ENCODE peak calls at places on chromosomes 1 and 21, in seven cellular contexts. One of them, this sample, is unnamed.

GRCh38 chr1:77416692-77417450 is 135.1 kb downstream of the AK5 start:
- DNase-seq in PC-3: peak; percentile 68
- DNase-seq in left ventricle myocardium inferior: no peak
- DNase-seq in K562: peak; percentile 15
- DNase-seq in endothelial cell of umbilical vein: peak; percentile 32
- DNase-seq in testis: no peak
- DNase-seq in transverse colon: no peak
- DNase-seq in this sample: no peak

GRCh38 chr1:170377896-170378634 is 153.9 kb upstream of the GORAB start:
- DNase-seq in PC-3: no peak
- DNase-seq in left ventricle myocardium inferior: no peak
- DNase-seq in K562: no peak
- DNase-seq in endothelial cell of umbilical vein: peak; percentile 1
- DNase-seq in testis: no peak
- DNase-seq in transverse colon: no peak
- DNase-seq in this sample: no peak

GRCh38 chr21:32403201-32403701 is 9.3 kb upstream of the EVA1C start:
- DNase-seq in PC-3: peak; percentile 88
- DNase-seq in left ventricle myocardium inferior: peak; percentile 50
- DNase-seq in K562: peak; percentile 81
- DNase-seq in endothelial cell of umbilical vein: peak; percentile 86
- DNase-seq in testis: peak; percentile 81
- DNase-seq in transverse colon: peak; percentile 59
- DNase-seq in this sample: no peak

GRCh38 chr1:232813757-232814156 is 8.5 kb downstream of the MAP10 start:
- DNase-seq in PC-3: no peak
- DNase-seq in left ventricle myocardium inferior: no peak
- DNase-seq in K562: no peak
- DNase-seq in endothelial cell of umbilical vein: no peak
- DNase-seq in testis: no peak
- DNase-seq in transverse colon: no peak
- DNase-seq in this sample: no peak

GRCh38 chr21:33608559-33608958 is 20.1 kb upstream of the DONSON start:
- DNase-seq in PC-3: no peak
- DNase-seq in left ventricle myocardium inferior: no peak
- DNase-seq in K562: no peak
- DNase-seq in endothelial cell of umbilical vein: peak; percentile 75
- DNase-seq in testis: no peak
- DNase-seq in transverse colon: no peak
- DNase-seq in this sample: no peak

GRCh38 chr1:983736-984475 is 2.0 kb upstream of the PERM1 start:
- DNase-seq in PC-3: peak; percentile 59
- DNase-seq in left ventricle myocardium inferior: peak; percentile 55
- DNase-seq in K562: peak; percentile 87
- DNase-seq in endothelial cell of umbilical vein: no peak
- DNase-seq in testis: peak; percentile 61
- DNase-seq in transverse colon: peak; percentile 51
- DNase-seq in this sample: no peak

GRCh38 chr1:118290571-118290970 is 105.5 kb upstream of the SPAG17 start:
- DNase-seq in PC-3: no peak
- DNase-seq in left ventricle myocardium inferior: no peak
- DNase-seq in K562: no peak
- DNase-seq in endothelial cell of umbilical vein: no peak
- DNase-seq in testis: no peak
- DNase-seq in transverse colon: no peak
- DNase-seq in this sample: no peak

GRCh38 chr1:87981386-87981785 is 652.7 kb downstream of the LMO4 start:
- DNase-seq in PC-3: no peak
- DNase-seq in left ventricle myocardium inferior: no peak
- DNase-seq in K562: no peak
- DNase-seq in endothelial cell of umbilical vein: no peak
- DNase-seq in testis: no peak
- DNase-seq in transverse colon: no peak
- DNase-seq in this sample: no peak

GRCh38 chr1:188670837-188671236 is 1806.8 kb downstream of the BRINP3 start:
- DNase-seq in PC-3: peak; percentile 80
- DNase-seq in left ventricle myocardium inferior: no peak
- DNase-seq in K562: no peak
- DNase-seq in endothelial cell of umbilical vein: peak; percentile 50
- DNase-seq in testis: no peak
- DNase-seq in transverse colon: no peak
- DNase-seq in this sample: no peak

GRCh38 chr1:6180215-6180577 is at the start of gene CHD5:
- DNase-seq in PC-3: peak; percentile 40
- DNase-seq in left ventricle myocardium inferior: no peak
- DNase-seq in K562: no peak
- DNase-seq in endothelial cell of umbilical vein: no peak
- DNase-seq in testis: peak; percentile 61
- DNase-seq in transverse colon: no peak
- DNase-seq in this sample: no peak

GRCh38 chr21:15687208-15687607 is 42.6 kb upstream of the USP25 start:
- DNase-seq in PC-3: peak; percentile 32
- DNase-seq in left ventricle myocardium inferior: no peak
- DNase-seq in K562: no peak
- DNase-seq in endothelial cell of umbilical vein: no peak
- DNase-seq in testis: no peak
- DNase-seq in transverse colon: no peak
- DNase-seq in this sample: no peak

GRCh38 chr1:245079021-245079609 is 75.7 kb upstream of the KIF26B start:
- DNase-seq in PC-3: peak; percentile 82
- DNase-seq in left ventricle myocardium inferior: no peak
- DNase-seq in K562: no peak
- DNase-seq in endothelial cell of umbilical vein: peak; percentile 80
- DNase-seq in testis: no peak
- DNase-seq in transverse colon: no peak
- DNase-seq in this sample: no peak

GRCh38 chr21:23725576-23725975 is 1881.7 kb downstream of the MRPL39 start:
- DNase-seq in PC-3: peak; percentile 18
- DNase-seq in left ventricle myocardium inferior: no peak
- DNase-seq in K562: peak; percentile 9
- DNase-seq in endothelial cell of umbilical vein: no peak
- DNase-seq in testis: no peak
- DNase-seq in transverse colon: no peak
- DNase-seq in this sample: no peak

GRCh38 chr1:81889166-81889565 is 88.4 kb downstream of the ADGRL2 start:
- DNase-seq in PC-3: no peak
- DNase-seq in left ventricle myocardium inferior: no peak
- DNase-seq in K562: no peak
- DNase-seq in endothelial cell of umbilical vein: no peak
- DNase-seq in testis: no peak
- DNase-seq in transverse colon: no peak
- DNase-seq in this sample: no peak

GRCh38 chr1:61887076-61887867 is 145.0 kb downstream of the PATJ start:
- DNase-seq in PC-3: no peak
- DNase-seq in left ventricle myocardium inferior: no peak
- DNase-seq in K562: no peak
- DNase-seq in endothelial cell of umbilical vein: no peak
- DNase-seq in testis: no peak
- DNase-seq in transverse colon: no peak
- DNase-seq in this sample: no peak

GRCh38 chr1:107682467-107682866 is 282.5 kb downstream of the VAV3 start:
- DNase-seq in PC-3: peak; percentile 93
- DNase-seq in left ventricle myocardium inferior: no peak
- DNase-seq in K562: no peak
- DNase-seq in endothelial cell of umbilical vein: no peak
- DNase-seq in testis: no peak
- DNase-seq in transverse colon: no peak
- DNase-seq in this sample: no peak

GRCh38 chr1:206145771-206146290 is 28.6 kb upstream of the AVPR1B start:
- DNase-seq in PC-3: no peak
- DNase-seq in left ventricle myocardium inferior: no peak
- DNase-seq in K562: no peak
- DNase-seq in endothelial cell of umbilical vein: no peak
- DNase-seq in testis: no peak
- DNase-seq in transverse colon: no peak
- DNase-seq in this sample: no peak
- TF ChIP-seq CTCF in PC-3: no peak
- TF ChIP-seq CTCF in left ventricle myocardium inferior: no peak
- TF ChIP-seq CTCF in K562: no peak
- TF ChIP-seq CTCF in endothelial cell of umbilical vein: no peak
- TF ChIP-seq CTCF in testis: no peak
- TF ChIP-seq CTCF in transverse colon: no peak
- TF ChIP-seq CTCF in this sample: no peak

DNA sequence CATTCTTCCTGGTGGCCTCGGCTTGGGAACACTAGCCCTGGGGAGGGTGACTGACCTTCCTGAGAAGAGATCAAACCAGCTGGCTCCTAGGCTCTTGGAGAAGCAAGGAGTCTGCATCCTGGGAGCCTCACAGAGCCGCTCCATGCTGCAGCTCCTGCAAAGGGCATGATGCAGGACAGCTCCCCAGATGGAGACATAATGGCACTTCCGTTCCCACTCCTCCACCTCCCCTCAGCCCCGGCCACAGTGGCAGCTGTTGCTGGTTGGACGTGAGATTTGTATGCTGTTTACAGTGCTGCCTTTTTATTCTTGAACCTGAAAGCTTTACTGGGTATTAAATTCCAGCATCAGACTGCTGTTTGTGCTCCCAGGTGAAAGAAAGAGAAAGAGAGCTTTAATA is 83.7 kb upstream of the CTTNBP2NL start:
- DNase-seq in PC-3: no peak
- DNase-seq in left ventricle myocardium inferior: no peak
- DNase-seq in K562: no peak
- DNase-seq in endothelial cell of umbilical vein: no peak
- DNase-seq in testis: no peak
- DNase-seq in transverse colon: no peak
- DNase-seq in this sample: no peak
- H3K27me3 ChIP-seq in PC-3: peaks cover 94% of the 10 kb centered on the region
- H3K27me3 ChIP-seq in left ventricle myocardium inferior: peaks cover 43% of the 10 kb centered on the region
- H3K27me3 ChIP-seq in K562: peaks cover 5% of the 10 kb centered on the region
- H3K27me3 ChIP-seq in endothelial cell of umbilical vein: peaks cover 3% of the 10 kb centered on the region
- H3K27me3 ChIP-seq in testis: no peaks in the 10 kb centered on the region
- H3K27me3 ChIP-seq in transverse colon: no peaks in the 10 kb centered on the region
- H3K27me3 ChIP-seq in this sample: no peaks in the 10 kb centered on the region

DNA sequence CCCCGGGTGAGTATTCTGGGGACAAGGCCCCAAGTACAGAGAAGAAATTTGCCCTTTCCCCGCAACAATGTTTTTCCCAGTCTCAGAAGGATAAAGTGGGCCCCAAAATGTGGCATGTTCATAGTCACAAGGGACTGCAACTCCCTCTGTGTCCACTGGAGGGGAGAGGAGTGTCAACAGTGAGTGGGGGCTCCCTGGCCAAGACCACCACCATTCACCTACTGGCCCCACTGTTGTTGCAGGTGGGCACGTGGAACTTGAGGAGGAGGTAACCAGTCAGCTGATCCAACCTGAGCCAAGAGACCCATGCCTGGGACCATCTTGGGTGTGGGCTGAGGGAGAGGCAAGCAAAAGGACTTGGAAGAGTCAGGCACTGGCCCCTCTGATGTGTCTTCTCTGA is 761 bp downstream of the NUDT17 start:
- DNase-seq in PC-3: peak; percentile 41
- DNase-seq in left ventricle myocardium inferior: no peak
- DNase-seq in K562: peak; percentile 74
- DNase-seq in endothelial cell of umbilical vein: peak; percentile 46
- DNase-seq in testis: no peak
- DNase-seq in transverse colon: no peak
- DNase-seq in this sample: no peak
- H3K36me3 ChIP-seq in PC-3: peaks cover 37% of the 10 kb centered on the region
- H3K36me3 ChIP-seq in left ventricle myocardium inferior: peaks cover 49% of the 10 kb centered on the region
- H3K36me3 ChIP-seq in K562: peaks cover 54% of the 10 kb centered on the region
- H3K36me3 ChIP-seq in endothelial cell of umbilical vein: peaks cover 18% of the 10 kb centered on the region
- H3K36me3 ChIP-seq in testis: no peaks in the 10 kb centered on the region
- H3K36me3 ChIP-seq in transverse colon: no peaks in the 10 kb centered on the region
- H3K36me3 ChIP-seq in this sample: peaks cover 52% of the 10 kb centered on the region

DNA sequence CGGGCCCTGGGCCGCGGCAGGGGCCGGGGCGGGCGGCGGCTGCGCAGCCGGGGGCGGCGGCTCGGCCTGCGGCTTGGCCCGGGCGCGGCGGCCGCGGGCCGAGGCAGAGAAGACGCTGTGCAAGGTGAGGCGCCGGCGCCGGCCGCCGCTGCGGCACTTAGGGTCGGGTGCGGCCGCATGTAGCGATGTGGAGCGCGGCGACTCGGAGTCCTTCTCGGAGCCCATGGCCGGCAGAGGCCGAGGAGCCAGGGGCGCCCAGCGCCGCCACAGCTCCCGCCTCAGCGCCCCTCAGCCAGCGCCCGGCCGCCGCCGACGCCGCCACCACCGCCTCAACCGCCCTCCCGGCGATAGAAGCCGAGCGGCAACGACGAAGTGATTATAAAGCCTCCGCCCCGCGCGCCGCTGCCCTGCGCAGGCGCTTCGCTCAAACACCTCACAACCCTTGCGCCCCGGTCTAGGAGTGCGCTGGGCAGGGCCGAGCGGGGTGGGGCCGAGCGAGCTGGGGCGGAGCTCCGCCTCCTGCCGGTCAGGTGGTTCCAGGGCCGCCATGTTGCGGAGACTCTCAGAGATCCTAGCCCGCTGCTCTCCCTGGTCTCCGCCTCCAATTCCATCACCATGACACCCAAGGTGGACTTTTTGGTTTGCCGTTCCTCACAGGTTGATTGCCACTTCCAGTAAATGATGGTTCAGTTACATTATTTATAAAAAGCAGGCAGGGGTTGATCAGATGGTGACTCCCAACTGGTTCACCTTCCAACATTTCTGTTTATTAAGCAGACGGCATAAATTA is at the start of gene RNF19B:
- DNase-seq in PC-3: peak; percentile 95
- DNase-seq in left ventricle myocardium inferior: peak; percentile 96
- DNase-seq in K562: peak; percentile 99
- DNase-seq in endothelial cell of umbilical vein: peak; percentile 95
- DNase-seq in testis: peak; percentile 96
- DNase-seq in transverse colon: peak; percentile 97
- DNase-seq in this sample: peak; percentile 94
- TF ChIP-seq CTCF in PC-3: no peak
- TF ChIP-seq CTCF in left ventricle myocardium inferior: peak; percentile 30
- TF ChIP-seq CTCF in K562: no peak
- TF ChIP-seq CTCF in endothelial cell of umbilical vein: no peak
- TF ChIP-seq CTCF in testis: peak; percentile 12
- TF ChIP-seq CTCF in transverse colon: peak; percentile 9
- TF ChIP-seq CTCF in this sample: no peak

GRCh38 chr21:45031231-45032191 is 42.9 kb upstream of the ADARB1 start:
- DNase-seq in PC-3: no peak
- DNase-seq in left ventricle myocardium inferior: no peak
- DNase-seq in K562: no peak
- DNase-seq in endothelial cell of umbilical vein: no peak
- DNase-seq in testis: no peak
- DNase-seq in transverse colon: no peak
- DNase-seq in this sample: no peak
- H3K27me3 ChIP-seq in PC-3: no peaks in the 10 kb centered on the region
- H3K27me3 ChIP-seq in left ventricle myocardium inferior: no peaks in the 10 kb centered on the region
- H3K27me3 ChIP-seq in K562: peaks cover 62% of the 10 kb centered on the region
- H3K27me3 ChIP-seq in endothelial cell of umbilical vein: no peaks in the 10 kb centered on the region
- H3K27me3 ChIP-seq in testis: no peaks in the 10 kb centered on the region
- H3K27me3 ChIP-seq in transverse colon: peaks cover 18% of the 10 kb centered on the region
- H3K27me3 ChIP-seq in this sample: no peaks in the 10 kb centered on the region

This sample was measured in right atrium auricular region.